ENCODE peak calls at places on chromosomes 11 and 22, in seven cellular contexts. Q is lower leg skin, H is colonic mucosa, P is upper lobe of right lung, W is fibroblast of pulmonary artery, O is astrocyte of the cerebellum, E is spleen. S is an unnamed sample.

GRCh38 chr11:70205049-70205725 is 2.1 kb downstream of the FADD start:
- DNase-seq in Q (no peak), H (no peak), P (peak; percentile 51), W (peak; percentile 35), O (no peak), E (peak; percentile 67), S (no peak)

GRCh38 chr11:69137148-69137844 is 18.4 kb upstream of the SMIM38 start:
- DNase-seq in Q (no peak), H (no peak), P (peak; percentile 47), W (no peak), O (no peak), E (peak; percentile 53), S (peak; percentile 51)

GRCh38 chr11:121557348-121557747 is 104.6 kb upstream of the SORL1-AS1 start:
- DNase-seq in Q (no peak), H (no peak), P (no peak), W (no peak), O (peak; percentile 74), E (no peak), S (no peak)

GRCh38 chr11:11841605-11842425 is at the start of gene USP47:
- DNase-seq in Q (peak; percentile 98), H (peak; percentile 92), P (peak; percentile 95), W (peak; percentile 81), O (peak; percentile 55), E (peak; percentile 98), S (peak; percentile 95)

GRCh38 chr11:48006301-48006992 is 26.1 kb downstream of the PTPRJ start:
- DNase-seq in Q (no peak), H (no peak), P (no peak), W (peak; percentile 76), O (no peak), E (peak; percentile 63), S (no peak)

GRCh38 chr22:38111941-38112355 is 1.5 kb upstream of the BAIAP2L2 start:
- DNase-seq in Q (no peak), H (peak; percentile 79), P (no peak), W (no peak), O (no peak), E (peak; percentile 61), S (no peak)

GRCh38 chr11:107696140-107696539 is 15.7 kb downstream of the SLN start:
- DNase-seq in Q (no peak), H (no peak), P (no peak), W (peak; percentile 91), O (peak; percentile 78), E (no peak), S (no peak)

GRCh38 chr11:120709808-120710207 is 198.3 kb downstream of the GRIK4 start:
- DNase-seq in Q (no peak), H (no peak), P (no peak), W (no peak), O (no peak), E (no peak), S (no peak)

GRCh38 chr11:1928038-1928890 is 8.8 kb downstream of the TNNT3 start:
- DNase-seq in Q (no peak), H (no peak), P (peak; percentile 60), W (no peak), O (no peak), E (no peak), S (peak; percentile 46)

GRCh38 chr11:22657101-22657694 is 9.2 kb upstream of the GAS2 start:
- DNase-seq in Q (no peak), H (no peak), P (no peak), W (no peak), O (no peak), E (no peak), S (no peak)

GRCh38 chr11:28757725-28758515 is 649.7 kb downstream of the METTL15 start:
- DNase-seq in Q (no peak), H (no peak), P (no peak), W (peak; percentile 88), O (peak; percentile 49), E (no peak), S (no peak)

GRCh38 chr22:28344893-28345292 is 334.7 kb downstream of the TTC28 start:
- DNase-seq in Q (no peak), H (no peak), P (no peak), W (no peak), O (no peak), E (no peak), S (no peak)

GRCh38 chr22:38223289-38223960 is 21.6 kb downstream of the MAFF start:
- DNase-seq in Q (no peak), H (no peak), P (no peak), W (no peak), O (no peak), E (no peak), S (no peak)

GRCh38 chr22:30074147-30074546 is 6.1 kb upstream of the HORMAD2 start:
- DNase-seq in Q (no peak), H (no peak), P (no peak), W (no peak), O (no peak), E (no peak), S (no peak)

GRCh38 chr11:109946322-109946846 is 146.8 kb upstream of the ZC3H12C start:
- DNase-seq in Q (peak; percentile 95), H (peak; percentile 90), P (peak; percentile 90), W (peak; percentile 99), O (peak; percentile 95), E (peak; percentile 83), S (peak; percentile 92)

GRCh38 chr11:102239906-102240305 is 77.4 kb upstream of the BIRC3 start:
- DNase-seq in Q (no peak), H (no peak), P (no peak), W (no peak), O (no peak), E (no peak), S (no peak)

GRCh38 chr11:102241026-102241425 is 76.3 kb upstream of the BIRC3 start:
- DNase-seq in Q (no peak), H (no peak), P (no peak), W (no peak), O (no peak), E (no peak), S (no peak)

GRCh38 chr11:102238287-102238894 is 78.9 kb upstream of the BIRC3 start:
- DNase-seq in Q (no peak), H (no peak), P (no peak), W (no peak), O (no peak), E (no peak), S (no peak)

GRCh38 chr11:102243399-102243884 is 73.8 kb upstream of the BIRC3 start:
- DNase-seq in Q (no peak), H (no peak), P (no peak), W (no peak), O (no peak), E (no peak), S (no peak)

GRCh38 chr11:102240502-102240901 is 76.8 kb upstream of the BIRC3 start:
- DNase-seq in Q (no peak), H (no peak), P (no peak), W (peak; percentile 39), O (peak; percentile 82), E (no peak), S (no peak)
- H3K4me3 ChIP-seq in Q (no peak overlapping the region), H (no peak overlapping the region), P (no peak overlapping the region), W (no peak overlapping the region), O (no peak overlapping the region), E (no peak overlapping the region), S (no peak overlapping the region)

DNA sequence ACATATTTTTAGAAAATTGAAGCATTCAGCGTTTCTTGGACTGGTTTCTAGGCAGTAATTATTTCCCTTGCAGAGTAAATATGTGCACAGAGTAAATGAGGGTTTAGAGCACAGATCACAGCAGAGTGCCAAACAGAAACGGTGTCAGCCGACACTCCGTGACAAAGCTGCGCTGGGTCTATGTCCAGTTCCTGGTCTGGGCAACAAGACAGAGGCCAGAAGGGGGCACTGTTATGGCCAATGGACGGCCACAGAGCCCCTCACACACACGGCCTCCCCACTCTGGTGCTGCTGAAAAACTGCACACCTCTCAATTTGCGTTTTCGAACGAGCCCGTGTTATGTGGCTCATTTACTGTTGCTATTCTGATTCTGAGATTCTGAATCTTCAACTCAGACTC is 180.7 kb downstream of the MPPED1 start:
- DNase-seq in Q (no peak), H (no peak), P (no peak), W (peak; percentile 7), O (no peak), E (no peak), S (no peak)
- TF ChIP-seq CTCF in Q (no peak), H (no peak), P (peak; percentile 12), W (peak; percentile 26), O (peak; percentile 8), E (no peak), S (no peak)

GRCh38 chr22:18970180-18970947 is 34.3 kb upstream of the PRODH start:
- DNase-seq in Q (no peak), H (no peak), P (peak; percentile 60), W (no peak), O (no peak), E (peak; percentile 59), S (peak; percentile 71)

GRCh38 chr22:18973264-18974031 is 37.4 kb upstream of the PRODH start:
- DNase-seq in Q (no peak), H (no peak), P (no peak), W (no peak), O (no peak), E (no peak), S (no peak)

GRCh38 chr22:18971321-18971751 is 35.2 kb upstream of the PRODH start:
- DNase-seq in Q (no peak), H (no peak), P (peak; percentile 61), W (no peak), O (no peak), E (no peak), S (no peak)

GRCh38 chr22:18968011-18968749 is 32.1 kb upstream of the PRODH start:
- DNase-seq in Q (no peak), H (no peak), P (peak; percentile 74), W (peak; percentile 31), O (no peak), E (no peak), S (no peak)

DNA sequence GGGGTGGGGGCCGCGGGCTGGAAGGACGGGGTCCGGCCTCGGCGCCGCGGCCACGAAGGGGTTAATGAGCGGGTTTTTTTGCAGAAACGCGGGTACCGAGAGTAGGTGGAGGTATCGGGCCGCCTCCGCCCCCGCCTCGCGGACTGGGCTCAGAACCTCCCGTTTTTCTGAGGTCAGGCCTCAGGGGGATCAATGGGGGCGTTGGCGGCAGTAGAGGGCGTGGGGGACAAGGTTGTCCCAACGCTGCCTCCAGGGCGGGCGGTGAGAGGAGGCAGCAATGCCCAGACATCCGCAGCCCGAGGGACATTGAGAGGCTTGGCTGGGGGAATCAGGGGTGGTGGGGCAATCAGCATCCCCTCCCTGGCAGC is 34.8 kb upstream of the PRODH start:
- DNase-seq in Q (no peak), H (no peak), P (no peak), W (no peak), O (no peak), E (no peak), S (no peak)
- H3K4me3 ChIP-seq in Q (peak overlapping the region; percentile 59), H (peak overlapping the region; percentile 30), P (peak overlapping the region; percentile 49), W (peak overlapping the region; percentile 24), O (peak overlapping the region; percentile 52), E (peak overlapping the region; percentile 52), S (peak overlapping the region; percentile 84)

DNA sequence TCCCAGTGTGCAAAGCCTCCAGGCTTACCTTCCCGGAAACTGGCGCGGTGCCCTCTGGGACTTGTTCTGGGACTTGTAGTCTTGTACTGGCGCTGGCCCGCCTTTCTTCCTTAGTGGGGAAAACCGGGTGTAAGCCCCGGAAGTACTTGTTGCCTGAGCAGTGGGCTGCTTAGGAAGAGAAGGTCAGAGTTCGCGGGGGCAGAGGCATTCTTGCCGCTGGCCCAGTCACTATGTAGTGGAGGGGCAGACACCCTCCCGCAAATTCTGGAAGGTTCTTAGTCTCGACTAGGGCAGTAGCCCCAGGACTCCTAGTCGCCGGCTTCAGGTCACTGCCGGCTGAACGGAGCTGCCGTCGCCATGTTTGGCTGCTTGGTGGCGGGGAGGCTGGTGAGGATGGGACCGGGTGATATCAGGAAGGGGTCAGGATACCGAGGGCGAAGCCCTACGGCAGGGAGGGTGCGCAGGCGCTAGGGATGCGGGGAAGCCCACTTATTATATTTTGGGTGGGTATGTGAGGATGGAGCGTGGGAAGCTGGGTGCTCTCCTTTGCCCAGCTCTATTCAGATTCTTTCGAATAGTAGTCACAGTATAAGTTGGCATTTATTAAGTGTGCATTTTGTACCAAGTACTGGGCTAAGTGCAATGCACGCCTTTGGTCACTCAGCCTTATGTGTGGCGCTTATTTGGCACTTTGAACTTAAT is at the start of gene HIKESHI:
- DNase-seq in Q (peak; percentile 100), H (peak; percentile 100), P (peak; percentile 100), W (peak; percentile 97), O (peak; percentile 96), E (peak; percentile 99), S (peak; percentile 99)
- TF ChIP-seq CTCF in Q (no peak), H (no peak), P (no peak), W (no peak), O (no peak), E (no peak), S (no peak)